ENCODE peak calls at places on chromosomes 2 and 18, in nine cellular contexts. U, K, Z, M, B, Q, X, E and S are unnamed samples.

GRCh38 chr2:72141881-72142742 is 5.5 kb downstream of the CYP26B1 start:
- DNase-seq in E (no peak), Q (no peak), B (no peak), K (no peak), U (no peak), X (no peak), M (no peak), Z (no peak), S (no peak)

GRCh38 chr2:105455488-105455991 is 56.7 kb upstream of the FHL2 start:
- DNase-seq in U (no peak), X (no peak), M (no peak), E (peak), Z (no peak), B (peak), Q (peak), K (peak), S (peak)

GRCh38 chr2:182318466-182319309 is 108.1 kb downstream of the PDE1A start:
- DNase-seq in Z (no peak), B (no peak), X (no peak), U (no peak), Q (no peak), M (no peak), E (peak), K (no peak), S (no peak)

GRCh38 chr2:27762951-27763906 is 8.3 kb upstream of the MRPL33 start:
- DNase-seq in B (no peak), Q (no peak), E (peak), M (no peak), U (no peak), Z (no peak), K (no peak), X (no peak), S (no peak)

GRCh38 chr2:239919779-239920545 is 105.2 kb downstream of the NDUFA10 start:
- DNase-seq in X (no peak), Q (no peak), U (no peak), B (peak), K (no peak), M (no peak), E (no peak), Z (no peak), S (no peak)

GRCh38 chr2:196184919-196185318 is 13.5 kb upstream of the STK17B start:
- DNase-seq in B (no peak), M (no peak), X (no peak), E (no peak), Z (no peak), Q (no peak), K (no peak), U (no peak), S (no peak)

GRCh38 chr2:121334581-121335293 is 49.7 kb upstream of the TFCP2L1 start:
- DNase-seq in E (no peak), Q (no peak), K (no peak), B (no peak), U (no peak), Z (no peak), M (no peak), X (no peak), S (no peak)

GRCh38 chr2:240926516-240927389 is 20.6 kb downstream of the CROCC2 start:
- DNase-seq in M (no peak), Z (no peak), U (no peak), E (no peak), Q (peak), B (peak), K (no peak), X (no peak), S (peak)

GRCh38 chr2:8833863-8834262 is 3.5 kb downstream of the KIDINS220 start:
- DNase-seq in U (no peak), Z (no peak), M (no peak), X (no peak), B (no peak), K (no peak), E (no peak), Q (no peak), S (no peak)

GRCh38 chr2:98771771-98772521 is 41.0 kb upstream of the MGAT4A start:
- DNase-seq in X (peak), U (peak), Q (no peak), M (peak), E (peak), K (no peak), Z (no peak), B (no peak), S (no peak)

GRCh38 chr2:88624477-88624876 is 2.8 kb downstream of the EIF2AK3 start:
- DNase-seq in M (no peak), Z (no peak), K (no peak), Q (no peak), B (no peak), E (no peak), X (no peak), U (no peak), S (no peak)

GRCh38 chr2:136376798-136377211 is 258.9 kb upstream of the CXCR4 start:
- DNase-seq in U (no peak), K (no peak), Z (no peak), M (no peak), X (no peak), B (no peak), Q (no peak), E (peak), S (peak)

GRCh38 chr2:191478754-191479679 is 198.9 kb upstream of the NABP1 start:
- DNase-seq in Q (peak), M (no peak), E (peak), B (peak), U (no peak), Z (no peak), K (peak), X (no peak), S (peak)

GRCh38 chr2:217833439-217833838 is 169.4 kb downstream of the TNS1 start:
- DNase-seq in B (peak), Z (no peak), E (no peak), Q (no peak), K (no peak), M (no peak), U (no peak), X (no peak), S (no peak)

GRCh38 chr2:241011296-241011600 is 12.8 kb downstream of the SNED1 start:
- DNase-seq in U (no peak), B (peak), M (peak), X (no peak), Z (no peak), E (no peak), K (no peak), Q (peak), S (no peak)

GRCh38 chr18:72869786-72870185 is 2.0 kb upstream of the NETO1 start:
- DNase-seq in Q (no peak), M (no peak), B (no peak), U (no peak), K (no peak), X (no peak), Z (no peak), E (peak), S (peak)

GRCh38 chr2:201852462-201852861 is 46.1 kb downstream of the CDK15 start:
- DNase-seq in U (no peak), X (no peak), Z (no peak), B (no peak), M (no peak), E (peak), Q (no peak), K (no peak), S (no peak)

GRCh38 chr2:10830641-10831386 is 18.2 kb upstream of the PDIA6 start:
- DNase-seq in Z (no peak), K (no peak), U (no peak), M (no peak), Q (no peak), B (no peak), E (no peak), X (no peak), S (no peak)